ENCODE peak calls at places on chromosomes 6 and 20, in six cellular contexts. One of them, this sample, is unnamed.
A peak's percentile ranks its signal among the peaks of the same experiment; 100 is the strongest.

GRCh38 chr20:17992847-17993508 is 24.2 kb downstream of the MGME1 start:
- DNase-seq in fibroblast of villous mesenchyme: no peak
- DNase-seq in heart right ventricle: no peak
- DNase-seq in activated naive CD8-positive, alpha-beta T cell treated with anti-CD3 and anti-CD28 coated beads, Interleukin-2, amount 50 U/mL, for 24 hours: no peak
- DNase-seq in endothelial cell: no peak
- DNase-seq in T-helper 2 cell: no peak
- DNase-seq in this sample: no peak

GRCh38 chr20:40718214-40718949 is 29.3 kb upstream of the MAFB start:
- DNase-seq in fibroblast of villous mesenchyme: no peak
- DNase-seq in heart right ventricle: no peak
- DNase-seq in activated naive CD8-positive, alpha-beta T cell treated with anti-CD3 and anti-CD28 coated beads, Interleukin-2, amount 50 U/mL, for 24 hours: no peak
- DNase-seq in endothelial cell: no peak
- DNase-seq in T-helper 2 cell: no peak
- DNase-seq in this sample: no peak

GRCh38 chr20:51917886-51918545 is 115.7 kb upstream of the SALL4 start:
- DNase-seq in fibroblast of villous mesenchyme: no peak
- DNase-seq in heart right ventricle: no peak
- DNase-seq in activated naive CD8-positive, alpha-beta T cell treated with anti-CD3 and anti-CD28 coated beads, Interleukin-2, amount 50 U/mL, for 24 hours: no peak
- DNase-seq in endothelial cell: no peak
- DNase-seq in T-helper 2 cell: no peak
- DNase-seq in this sample: no peak

GRCh38 chr6:42222450-42222849 is 4.8 kb upstream of the MRPS10 start:
- DNase-seq in fibroblast of villous mesenchyme: no peak
- DNase-seq in heart right ventricle: no peak
- DNase-seq in activated naive CD8-positive, alpha-beta T cell treated with anti-CD3 and anti-CD28 coated beads, Interleukin-2, amount 50 U/mL, for 24 hours: no peak
- DNase-seq in endothelial cell: no peak
- DNase-seq in T-helper 2 cell: no peak
- DNase-seq in this sample: no peak

GRCh38 chr20:11992426-11992825 is 74.7 kb downstream of the BTBD3 start:
- DNase-seq in fibroblast of villous mesenchyme: no peak
- DNase-seq in heart right ventricle: no peak
- DNase-seq in activated naive CD8-positive, alpha-beta T cell treated with anti-CD3 and anti-CD28 coated beads, Interleukin-2, amount 50 U/mL, for 24 hours: no peak
- DNase-seq in endothelial cell: no peak
- DNase-seq in T-helper 2 cell: no peak
- DNase-seq in this sample: no peak

GRCh38 chr20:41154436-41155176 is 17.3 kb downstream of the PLCG1 start:
- DNase-seq in fibroblast of villous mesenchyme: no peak
- DNase-seq in heart right ventricle: peak; percentile 55
- DNase-seq in activated naive CD8-positive, alpha-beta T cell treated with anti-CD3 and anti-CD28 coated beads, Interleukin-2, amount 50 U/mL, for 24 hours: no peak
- DNase-seq in endothelial cell: no peak
- DNase-seq in T-helper 2 cell: no peak
- DNase-seq in this sample: no peak

GRCh38 chr6:159761135-159761872 is 541 bp upstream of the ACAT2 start:
- DNase-seq in fibroblast of villous mesenchyme: peak; percentile 34
- DNase-seq in heart right ventricle: peak; percentile 33
- DNase-seq in activated naive CD8-positive, alpha-beta T cell treated with anti-CD3 and anti-CD28 coated beads, Interleukin-2, amount 50 U/mL, for 24 hours: peak; percentile 35
- DNase-seq in endothelial cell: peak; percentile 50
- DNase-seq in T-helper 2 cell: no peak
- DNase-seq in this sample: peak; percentile 28

GRCh38 chr20:24937579-24937978 is 11.5 kb upstream of the CST7 start:
- DNase-seq in fibroblast of villous mesenchyme: no peak
- DNase-seq in heart right ventricle: no peak
- DNase-seq in activated naive CD8-positive, alpha-beta T cell treated with anti-CD3 and anti-CD28 coated beads, Interleukin-2, amount 50 U/mL, for 24 hours: no peak
- DNase-seq in endothelial cell: no peak
- DNase-seq in T-helper 2 cell: no peak
- DNase-seq in this sample: no peak

GRCh38 chr6:90284236-90284744 is 12.4 kb downstream of the BACH2 start:
- DNase-seq in fibroblast of villous mesenchyme: peak; percentile 81
- DNase-seq in heart right ventricle: no peak
- DNase-seq in activated naive CD8-positive, alpha-beta T cell treated with anti-CD3 and anti-CD28 coated beads, Interleukin-2, amount 50 U/mL, for 24 hours: peak; percentile 64
- DNase-seq in endothelial cell: no peak
- DNase-seq in T-helper 2 cell: no peak
- DNase-seq in this sample: peak; percentile 79

GRCh38 chr6:161238076-161238869 is 35.6 kb downstream of the AGPAT4 start:
- DNase-seq in fibroblast of villous mesenchyme: no peak
- DNase-seq in heart right ventricle: no peak
- DNase-seq in activated naive CD8-positive, alpha-beta T cell treated with anti-CD3 and anti-CD28 coated beads, Interleukin-2, amount 50 U/mL, for 24 hours: no peak
- DNase-seq in endothelial cell: no peak
- DNase-seq in T-helper 2 cell: no peak
- DNase-seq in this sample: no peak

GRCh38 chr6:108557494-108558371 is 3.0 kb upstream of the FOXO3 start:
- DNase-seq in fibroblast of villous mesenchyme: peak; percentile 68
- DNase-seq in heart right ventricle: peak; percentile 80
- DNase-seq in activated naive CD8-positive, alpha-beta T cell treated with anti-CD3 and anti-CD28 coated beads, Interleukin-2, amount 50 U/mL, for 24 hours: peak; percentile 69
- DNase-seq in endothelial cell: peak; percentile 86
- DNase-seq in T-helper 2 cell: peak; percentile 73
- DNase-seq in this sample: no peak

GRCh38 chr6:110085285-110085684 is 94.2 kb downstream of the WASF1 start:
- DNase-seq in fibroblast of villous mesenchyme: no peak
- DNase-seq in heart right ventricle: no peak
- DNase-seq in activated naive CD8-positive, alpha-beta T cell treated with anti-CD3 and anti-CD28 coated beads, Interleukin-2, amount 50 U/mL, for 24 hours: no peak
- DNase-seq in endothelial cell: no peak
- DNase-seq in T-helper 2 cell: no peak
- DNase-seq in this sample: peak; percentile 45

GRCh38 chr20:46523696-46524328 is 10.5 kb upstream of the ZNF334 start:
- DNase-seq in fibroblast of villous mesenchyme: peak; percentile 14
- DNase-seq in heart right ventricle: no peak
- DNase-seq in activated naive CD8-positive, alpha-beta T cell treated with anti-CD3 and anti-CD28 coated beads, Interleukin-2, amount 50 U/mL, for 24 hours: no peak
- DNase-seq in endothelial cell: no peak
- DNase-seq in T-helper 2 cell: no peak
- DNase-seq in this sample: peak; percentile 70

GRCh38 chr6:43265564-43265963 is 22.3 kb downstream of the TTBK1 start:
- DNase-seq in fibroblast of villous mesenchyme: no peak
- DNase-seq in heart right ventricle: no peak
- DNase-seq in activated naive CD8-positive, alpha-beta T cell treated with anti-CD3 and anti-CD28 coated beads, Interleukin-2, amount 50 U/mL, for 24 hours: no peak
- DNase-seq in endothelial cell: no peak
- DNase-seq in T-helper 2 cell: no peak
- DNase-seq in this sample: no peak

GRCh38 chr6:85450578-85450884 is 648 bp downstream of the NT5E start:
- DNase-seq in fibroblast of villous mesenchyme: peak; percentile 48
- DNase-seq in heart right ventricle: no peak
- DNase-seq in activated naive CD8-positive, alpha-beta T cell treated with anti-CD3 and anti-CD28 coated beads, Interleukin-2, amount 50 U/mL, for 24 hours: no peak
- DNase-seq in endothelial cell: no peak
- DNase-seq in T-helper 2 cell: no peak
- DNase-seq in this sample: no peak

GRCh38 chr20:12358655-12359009 is 440.9 kb downstream of the BTBD3 start:
- DNase-seq in fibroblast of villous mesenchyme: no peak
- DNase-seq in heart right ventricle: no peak
- DNase-seq in activated naive CD8-positive, alpha-beta T cell treated with anti-CD3 and anti-CD28 coated beads, Interleukin-2, amount 50 U/mL, for 24 hours: no peak
- DNase-seq in endothelial cell: no peak
- DNase-seq in T-helper 2 cell: no peak
- DNase-seq in this sample: no peak

GRCh38 chr20:8602389-8603116 is 466.3 kb upstream of the PLCB4 start:
- DNase-seq in fibroblast of villous mesenchyme: peak; percentile 45
- DNase-seq in heart right ventricle: no peak
- DNase-seq in activated naive CD8-positive, alpha-beta T cell treated with anti-CD3 and anti-CD28 coated beads, Interleukin-2, amount 50 U/mL, for 24 hours: no peak
- DNase-seq in endothelial cell: no peak
- DNase-seq in T-helper 2 cell: no peak
- DNase-seq in this sample: no peak

GRCh38 chr20:64188682-64189529 is 24.7 kb downstream of the MYT1 start:
- DNase-seq in fibroblast of villous mesenchyme: peak; percentile 6
- DNase-seq in heart right ventricle: no peak
- DNase-seq in activated naive CD8-positive, alpha-beta T cell treated with anti-CD3 and anti-CD28 coated beads, Interleukin-2, amount 50 U/mL, for 24 hours: no peak
- DNase-seq in endothelial cell: peak; percentile 35
- DNase-seq in T-helper 2 cell: no peak
- DNase-seq in this sample: no peak

GRCh38 chr20:44736170-44737021 is 9.3 kb upstream of the KCNK15 start:
- DNase-seq in fibroblast of villous mesenchyme: peak; percentile 91
- DNase-seq in heart right ventricle: no peak
- DNase-seq in activated naive CD8-positive, alpha-beta T cell treated with anti-CD3 and anti-CD28 coated beads, Interleukin-2, amount 50 U/mL, for 24 hours: peak; percentile 18
- DNase-seq in endothelial cell: peak; percentile 47
- DNase-seq in T-helper 2 cell: no peak
- DNase-seq in this sample: peak; percentile 90

GRCh38 chr20:43446361-43446879 is 11.3 kb upstream of the SRSF6 start:
- DNase-seq in fibroblast of villous mesenchyme: no peak
- DNase-seq in heart right ventricle: no peak
- DNase-seq in activated naive CD8-positive, alpha-beta T cell treated with anti-CD3 and anti-CD28 coated beads, Interleukin-2, amount 50 U/mL, for 24 hours: no peak
- DNase-seq in endothelial cell: no peak
- DNase-seq in T-helper 2 cell: no peak
- DNase-seq in this sample: no peak

GRCh38 chr6:41602422-41602743 is 35.9 kb upstream of the MDFI start:
- DNase-seq in fibroblast of villous mesenchyme: no peak
- DNase-seq in heart right ventricle: no peak
- DNase-seq in activated naive CD8-positive, alpha-beta T cell treated with anti-CD3 and anti-CD28 coated beads, Interleukin-2, amount 50 U/mL, for 24 hours: no peak
- DNase-seq in endothelial cell: no peak
- DNase-seq in T-helper 2 cell: no peak
- DNase-seq in this sample: no peak

GRCh38 chr6:84867521-84867920 is 103.1 kb upstream of the TBX18 start:
- DNase-seq in fibroblast of villous mesenchyme: peak; percentile 11
- DNase-seq in heart right ventricle: no peak
- DNase-seq in activated naive CD8-positive, alpha-beta T cell treated with anti-CD3 and anti-CD28 coated beads, Interleukin-2, amount 50 U/mL, for 24 hours: no peak
- DNase-seq in endothelial cell: no peak
- DNase-seq in T-helper 2 cell: no peak
- DNase-seq in this sample: no peak

GRCh38 chr6:126337323-126337722 is 2.6 kb upstream of the CENPW start:
- DNase-seq in fibroblast of villous mesenchyme: peak; percentile 89
- DNase-seq in heart right ventricle: no peak
- DNase-seq in activated naive CD8-positive, alpha-beta T cell treated with anti-CD3 and anti-CD28 coated beads, Interleukin-2, amount 50 U/mL, for 24 hours: no peak
- DNase-seq in endothelial cell: no peak
- DNase-seq in T-helper 2 cell: no peak
- DNase-seq in this sample: no peak

GRCh38 chr6:16007146-16007545 is 121.7 kb upstream of the MYLIP start:
- DNase-seq in fibroblast of villous mesenchyme: no peak
- DNase-seq in heart right ventricle: no peak
- DNase-seq in activated naive CD8-positive, alpha-beta T cell treated with anti-CD3 and anti-CD28 coated beads, Interleukin-2, amount 50 U/mL, for 24 hours: no peak
- DNase-seq in endothelial cell: no peak
- DNase-seq in T-helper 2 cell: no peak
- DNase-seq in this sample: no peak

GRCh38 chr6:100574836-100575235 is 110.1 kb upstream of the SIM1 start:
- DNase-seq in fibroblast of villous mesenchyme: no peak
- DNase-seq in heart right ventricle: no peak
- DNase-seq in activated naive CD8-positive, alpha-beta T cell treated with anti-CD3 and anti-CD28 coated beads, Interleukin-2, amount 50 U/mL, for 24 hours: no peak
- DNase-seq in endothelial cell: no peak
- DNase-seq in T-helper 2 cell: no peak
- DNase-seq in this sample: no peak

GRCh38 chr20:11540558-11540957 is 377.1 kb upstream of the BTBD3 start:
- DNase-seq in fibroblast of villous mesenchyme: no peak
- DNase-seq in heart right ventricle: no peak
- DNase-seq in activated naive CD8-positive, alpha-beta T cell treated with anti-CD3 and anti-CD28 coated beads, Interleukin-2, amount 50 U/mL, for 24 hours: no peak
- DNase-seq in endothelial cell: no peak
- DNase-seq in T-helper 2 cell: no peak
- DNase-seq in this sample: no peak

GRCh38 chr6:39892490-39893129 is 41.7 kb downstream of the MOCS1 start:
- DNase-seq in fibroblast of villous mesenchyme: peak; percentile 74
- DNase-seq in heart right ventricle: peak; percentile 72
- DNase-seq in activated naive CD8-positive, alpha-beta T cell treated with anti-CD3 and anti-CD28 coated beads, Interleukin-2, amount 50 U/mL, for 24 hours: peak; percentile 20
- DNase-seq in endothelial cell: peak; percentile 81
- DNase-seq in T-helper 2 cell: no peak
- DNase-seq in this sample: peak; percentile 83

GRCh38 chr6:111461860-111462259 is 21.2 kb downstream of the REV3L start:
- DNase-seq in fibroblast of villous mesenchyme: peak; percentile 28
- DNase-seq in heart right ventricle: no peak
- DNase-seq in activated naive CD8-positive, alpha-beta T cell treated with anti-CD3 and anti-CD28 coated beads, Interleukin-2, amount 50 U/mL, for 24 hours: no peak
- DNase-seq in endothelial cell: no peak
- DNase-seq in T-helper 2 cell: no peak
- DNase-seq in this sample: no peak

This sample was measured in SJCRH30.